ENCODE peak calls at places on chromosomes 16 and 17, in seven cellular contexts. One of them, this sample, is unnamed.

GRCh38 chr16:54212893-54213292 is 73.7 kb downstream of the IRX3 start:
- DNase-seq in posterior vena cava: no peak
- DNase-seq in GOT3: no peak
- DNase-seq in heart right ventricle: no peak
- DNase-seq in A673: no peak
- DNase-seq in transverse colon: no peak
- DNase-seq in fibroblast of pulmonary artery: no peak
- DNase-seq in this sample: no peak

GRCh38 chr17:82674656-82675475 is 23.6 kb downstream of the RAB40B start:
- DNase-seq in posterior vena cava: no peak
- DNase-seq in GOT3: no peak
- DNase-seq in heart right ventricle: no peak
- DNase-seq in A673: no peak
- DNase-seq in transverse colon: no peak
- DNase-seq in fibroblast of pulmonary artery: no peak
- DNase-seq in this sample: no peak

GRCh38 chr16:57604177-57604576 is 24.3 kb upstream of the ADGRG1 start:
- DNase-seq in posterior vena cava: no peak
- DNase-seq in GOT3: no peak
- DNase-seq in heart right ventricle: no peak
- DNase-seq in A673: no peak
- DNase-seq in transverse colon: no peak
- DNase-seq in fibroblast of pulmonary artery: no peak
- DNase-seq in this sample: no peak

GRCh38 chr16:24509536-24509935 is 29.8 kb upstream of the RBBP6 start:
- DNase-seq in posterior vena cava: no peak
- DNase-seq in GOT3: no peak
- DNase-seq in heart right ventricle: no peak
- DNase-seq in A673: no peak
- DNase-seq in transverse colon: no peak
- DNase-seq in fibroblast of pulmonary artery: no peak
- DNase-seq in this sample: no peak

GRCh38 chr17:9875441-9875840 is 29.6 kb downstream of the RCVRN start:
- DNase-seq in posterior vena cava: no peak
- DNase-seq in GOT3: no peak
- DNase-seq in heart right ventricle: no peak
- DNase-seq in A673: no peak
- DNase-seq in transverse colon: no peak
- DNase-seq in fibroblast of pulmonary artery: peak; percentile 31
- DNase-seq in this sample: peak; percentile 85

GRCh38 chr17:10149573-10150399 is 48.6 kb downstream of the GAS7 start:
- DNase-seq in posterior vena cava: no peak
- DNase-seq in GOT3: no peak
- DNase-seq in heart right ventricle: no peak
- DNase-seq in A673: no peak
- DNase-seq in transverse colon: no peak
- DNase-seq in fibroblast of pulmonary artery: peak; percentile 78
- DNase-seq in this sample: peak; percentile 93

GRCh38 chr17:64647817-64648216 is 14.3 kb downstream of the SMURF2 start:
- DNase-seq in posterior vena cava: no peak
- DNase-seq in GOT3: no peak
- DNase-seq in heart right ventricle: no peak
- DNase-seq in A673: no peak
- DNase-seq in transverse colon: no peak
- DNase-seq in fibroblast of pulmonary artery: no peak
- DNase-seq in this sample: no peak

GRCh38 chr16:86905302-86905701 is 327.0 kb downstream of the FOXL1 start:
- DNase-seq in posterior vena cava: no peak
- DNase-seq in GOT3: no peak
- DNase-seq in heart right ventricle: no peak
- DNase-seq in A673: no peak
- DNase-seq in transverse colon: no peak
- DNase-seq in fibroblast of pulmonary artery: no peak
- DNase-seq in this sample: no peak

GRCh38 chr16:77043076-77043475 is 147.9 kb upstream of the MON1B start:
- DNase-seq in posterior vena cava: no peak
- DNase-seq in GOT3: no peak
- DNase-seq in heart right ventricle: no peak
- DNase-seq in A673: peak; percentile 21
- DNase-seq in transverse colon: no peak
- DNase-seq in fibroblast of pulmonary artery: peak; percentile 56
- DNase-seq in this sample: peak; percentile 46

GRCh38 chr17:80805032-80805751 is 186.4 kb upstream of the CHMP6 start:
- DNase-seq in posterior vena cava: no peak
- DNase-seq in GOT3: no peak
- DNase-seq in heart right ventricle: no peak
- DNase-seq in A673: no peak
- DNase-seq in transverse colon: no peak
- DNase-seq in fibroblast of pulmonary artery: no peak
- DNase-seq in this sample: no peak

GRCh38 chr16:57608462-57609113 is 19.8 kb upstream of the ADGRG1 start:
- DNase-seq in posterior vena cava: no peak
- DNase-seq in GOT3: no peak
- DNase-seq in heart right ventricle: no peak
- DNase-seq in A673: no peak
- DNase-seq in transverse colon: no peak
- DNase-seq in fibroblast of pulmonary artery: no peak
- DNase-seq in this sample: no peak

GRCh38 chr16:50146479-50147435 is 6.3 kb upstream of the TENT4B start:
- DNase-seq in posterior vena cava: no peak
- DNase-seq in GOT3: no peak
- DNase-seq in heart right ventricle: no peak
- DNase-seq in A673: peak; percentile 49
- DNase-seq in transverse colon: no peak
- DNase-seq in fibroblast of pulmonary artery: no peak
- DNase-seq in this sample: peak; percentile 50

GRCh38 chr16:55668337-55669281 is 12.8 kb downstream of the SLC6A2 start:
- DNase-seq in posterior vena cava: no peak
- DNase-seq in GOT3: peak; percentile 58
- DNase-seq in heart right ventricle: no peak
- DNase-seq in A673: no peak
- DNase-seq in transverse colon: no peak
- DNase-seq in fibroblast of pulmonary artery: peak; percentile 31
- DNase-seq in this sample: peak; percentile 15

GRCh38 chr16:85782476-85782875 is 16.9 kb downstream of the EMC8 start:
- DNase-seq in posterior vena cava: no peak
- DNase-seq in GOT3: no peak
- DNase-seq in heart right ventricle: no peak
- DNase-seq in A673: no peak
- DNase-seq in transverse colon: no peak
- DNase-seq in fibroblast of pulmonary artery: no peak
- DNase-seq in this sample: peak; percentile 51

GRCh38 chr17:40251576-40251975 is 32.5 kb downstream of the WIPF2 start:
- DNase-seq in posterior vena cava: no peak
- DNase-seq in GOT3: peak; percentile 1
- DNase-seq in heart right ventricle: peak; percentile 28
- DNase-seq in A673: peak; percentile 44
- DNase-seq in transverse colon: peak; percentile 44
- DNase-seq in fibroblast of pulmonary artery: peak; percentile 88
- DNase-seq in this sample: peak; percentile 77

GRCh38 chr16:82523786-82524185 is 103.0 kb upstream of the CDH13 start:
- DNase-seq in posterior vena cava: no peak
- DNase-seq in GOT3: no peak
- DNase-seq in heart right ventricle: no peak
- DNase-seq in A673: no peak
- DNase-seq in transverse colon: no peak
- DNase-seq in fibroblast of pulmonary artery: no peak
- DNase-seq in this sample: no peak

GRCh38 chr17:68849673-68850260 is 105.4 kb downstream of the ABCA8 start:
- DNase-seq in posterior vena cava: no peak
- DNase-seq in GOT3: no peak
- DNase-seq in heart right ventricle: no peak
- DNase-seq in A673: no peak
- DNase-seq in transverse colon: no peak
- DNase-seq in fibroblast of pulmonary artery: no peak
- DNase-seq in this sample: peak; percentile 5